ENCODE peak calls at places on chromosomes 2 and 18, in nine cellular contexts. Z is A549; E is neural progenitor cell; B is heart left ventricle; H is left ventricle myocardium inferior; Q is upper lobe of left lung; F is body of pancreas; D is endodermal cell; L is CD8-positive, alpha-beta T cell. R is an unnamed sample.

GRCh38 chr2:113720167-113720566 is 36.3 kb downstream of the SLC35F5 start:
- DNase-seq in Z (peak), E (peak), B (no peak), H (no peak), Q (no peak), F (no peak), D (no peak), L (no peak), R (no peak)

GRCh38 chr2:44075536-44075935 is 79.7 kb upstream of the LRPPRC start:
- DNase-seq in Z (peak), E (no peak), B (no peak), H (no peak), Q (no peak), F (no peak), D (no peak), L (no peak), R (peak)

GRCh38 chr2:239393401-239393940 is 7.3 kb downstream of the HDAC4 start:
- DNase-seq in Z (no peak), E (no peak), B (peak), H (peak), Q (peak), F (no peak), D (peak), L (no peak), R (no peak)

GRCh38 chr2:6343076-6343475 is 522.6 kb downstream of the CMPK2 start:
- DNase-seq in Z (no peak), E (no peak), B (no peak), H (no peak), Q (no peak), F (no peak), D (no peak), L (no peak), R (no peak)

GRCh38 chr2:71226391-71226964 is 425 bp downstream of the PAIP2B start:
- DNase-seq in Z (no peak), E (peak), B (peak), H (peak), Q (peak), F (peak), D (peak), L (no peak), R (no peak)

GRCh38 chr18:14106906-14107305 is 25.3 kb downstream of the ZNF519 start:
- DNase-seq in Z (no peak), E (no peak), B (no peak), H (no peak), Q (no peak), F (no peak), D (no peak), L (no peak), R (no peak)

GRCh38 chr2:32614069-32614468 is 13.8 kb upstream of the TTC27 start:
- DNase-seq in Z (no peak), E (no peak), B (no peak), H (no peak), Q (no peak), F (no peak), D (no peak), L (no peak), R (no peak)

GRCh38 chr2:219073413-219074129 is 12.8 kb upstream of the IHH start:
- DNase-seq in Z (peak), E (peak), B (no peak), H (no peak), Q (peak), F (peak), D (peak), L (no peak), R (no peak)

GRCh38 chr2:179239194-179239593 is 25.4 kb downstream of the SESTD1 start:
- DNase-seq in Z (peak), E (no peak), B (no peak), H (no peak), Q (no peak), F (no peak), D (no peak), L (no peak), R (no peak)

GRCh38 chr18:79724299-79725080 is 44.9 kb downstream of the CTDP1 start:
- DNase-seq in Z (no peak), E (no peak), B (no peak), H (no peak), Q (no peak), F (no peak), D (no peak), L (peak), R (no peak)

GRCh38 chr2:151827564-151828142 is 568 bp downstream of the ARL5A start:
- DNase-seq in Z (peak), E (peak), B (peak), H (no peak), Q (peak), F (peak), D (peak), L (no peak), R (no peak)

GRCh38 chr2:10157293-10157692 is 34.8 kb downstream of the RRM2 start:
- DNase-seq in Z (peak), E (no peak), B (no peak), H (no peak), Q (no peak), F (no peak), D (peak), L (no peak), R (no peak)

GRCh38 chr2:127577503-127577902 is 42.0 kb downstream of the MYO7B start:
- DNase-seq in Z (no peak), E (no peak), B (no peak), H (no peak), Q (peak), F (no peak), D (peak), L (no peak), R (no peak)

GRCh38 chr2:151361674-151362380 is 4.4 kb downstream of the TNFAIP6 start:
- DNase-seq in Z (peak), E (no peak), B (no peak), H (no peak), Q (no peak), F (no peak), D (no peak), L (no peak), R (no peak)

GRCh38 chr2:217709496-217710217 is 293.1 kb downstream of the TNS1 start:
- DNase-seq in Z (no peak), E (no peak), B (no peak), H (no peak), Q (no peak), F (no peak), D (no peak), L (no peak), R (no peak)

GRCh38 chr18:2179498-2180183 is 391.7 kb downstream of the METTL4 start:
- DNase-seq in Z (no peak), E (no peak), B (no peak), H (no peak), Q (no peak), F (no peak), D (no peak), L (no peak), R (no peak)

GRCh38 chr2:58131191-58132011 is 84.8 kb downstream of the VRK2 start:
- DNase-seq in Z (no peak), E (no peak), B (peak), H (no peak), Q (no peak), F (peak), D (no peak), L (no peak), R (no peak)

GRCh38 chr18:11974741-11975325 is 6.5 kb upstream of the IMPA2 start:
- DNase-seq in Z (no peak), E (no peak), B (no peak), H (no peak), Q (no peak), F (no peak), D (no peak), L (no peak), R (peak)

GRCh38 chr2:111202266-111203040 is 81.7 kb downstream of the BCL2L11 start:
- DNase-seq in Z (no peak), E (no peak), B (no peak), H (no peak), Q (no peak), F (no peak), D (no peak), L (no peak), R (no peak)

GRCh38 chr2:28991462-28991861 is 10.4 kb downstream of the TOGARAM2 start:
- DNase-seq in Z (no peak), E (no peak), B (no peak), H (no peak), Q (no peak), F (no peak), D (peak), L (no peak), R (no peak)

GRCh38 chr2:100235098-100235497 is 87.2 kb downstream of the LONRF2 start:
- DNase-seq in Z (no peak), E (no peak), B (no peak), H (no peak), Q (no peak), F (no peak), D (peak), L (peak), R (no peak)

GRCh38 chr2:132489150-132489549 is 72.5 kb downstream of the GPR39 start:
- DNase-seq in Z (no peak), E (peak), B (peak), H (peak), Q (no peak), F (no peak), D (peak), L (no peak), R (no peak)

GRCh38 chr2:221422516-221423211 is 149.4 kb downstream of the EPHA4 start:
- DNase-seq in Z (peak), E (no peak), B (no peak), H (no peak), Q (no peak), F (no peak), D (no peak), L (no peak), R (no peak)

GRCh38 chr2:96918754-96919550 is 49.1 kb upstream of the SEMA4C start:
- DNase-seq in Z (no peak), E (no peak), B (peak), H (no peak), Q (no peak), F (no peak), D (no peak), L (no peak), R (no peak)

GRCh38 chr2:12766421-12766879 is 49.7 kb downstream of the TRIB2 start:
- DNase-seq in Z (no peak), E (no peak), B (peak), H (no peak), Q (no peak), F (no peak), D (no peak), L (no peak), R (peak)

GRCh38 chr18:46283895-46284295 is 179.7 kb downstream of the HAUS1 start:
- DNase-seq in Z (no peak), E (peak), B (no peak), H (no peak), Q (no peak), F (no peak), D (peak), L (no peak), R (no peak)

GRCh38 chr2:45777996-45778719 is 126.7 kb downstream of the PRKCE start:
- DNase-seq in Z (no peak), E (no peak), B (no peak), H (no peak), Q (no peak), F (no peak), D (no peak), L (no peak), R (no peak)
- H3K4me3 ChIP-seq in Z (no peak), E (no peak), B (no peak), H (no peak), Q (no peak), F (no peak), D (no peak), L (peak), R (no peak)

DNA sequence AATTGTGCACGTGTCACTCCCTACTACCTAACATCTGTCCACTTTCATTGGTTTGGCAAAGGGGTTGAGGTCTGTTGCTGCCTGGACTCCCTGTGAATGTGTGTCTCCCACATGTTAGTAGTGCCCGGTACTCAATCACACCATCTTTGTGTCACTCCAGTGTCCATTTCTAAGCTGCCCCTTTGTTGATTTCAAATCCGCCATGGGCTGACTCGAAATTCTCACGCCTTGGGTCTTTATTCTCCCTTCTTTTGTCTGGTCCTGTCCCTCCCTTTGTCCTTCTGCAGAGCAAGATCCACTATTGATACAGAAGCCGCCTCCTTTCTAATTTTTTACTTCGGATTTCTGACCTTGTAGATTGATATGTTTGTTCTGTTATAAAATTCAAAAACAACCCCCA is 7.6 kb downstream of the DPYSL5 start:
- DNase-seq in Z (no peak), E (peak), B (no peak), H (no peak), Q (no peak), F (no peak), D (no peak), L (no peak), R (peak)
- H3K27ac ChIP-seq in Z (no peak), E (no peak), B (no peak), H (no peak), Q (no peak), F (no peak), D (peak), L (no peak), R (no peak)

GRCh38 chr18:55778731-55779460 is 190.9 kb upstream of the TCF4 start:
- DNase-seq in Z (no peak), E (peak), B (no peak), H (no peak), Q (no peak), F (no peak), D (no peak), L (no peak), R (no peak)

GRCh38 chr18:55780591-55781071 is 192.6 kb upstream of the TCF4 start:
- DNase-seq in Z (no peak), E (no peak), B (no peak), H (no peak), Q (no peak), F (no peak), D (no peak), L (no peak), R (no peak)

GRCh38 chr18:55777666-55778304 is 189.8 kb upstream of the TCF4 start:
- DNase-seq in Z (no peak), E (no peak), B (no peak), H (no peak), Q (no peak), F (no peak), D (no peak), L (no peak), R (no peak)

GRCh38 chr18:55779711-55780590 is 192.0 kb upstream of the TCF4 start:
- DNase-seq in Z (no peak), E (peak), B (peak), H (peak), Q (peak), F (no peak), D (peak), L (no peak), R (peak)

GRCh38 chr18:55779461-55779710 is 191.4 kb upstream of the TCF4 start:
- DNase-seq in Z (no peak), E (no peak), B (peak), H (peak), Q (peak), F (no peak), D (no peak), L (no peak), R (peak)
- H3K4me3 ChIP-seq in Z (no peak), E (peak), B (peak), H (peak), Q (peak), F (no peak), D (peak), L (no peak), R (peak)

DNA sequence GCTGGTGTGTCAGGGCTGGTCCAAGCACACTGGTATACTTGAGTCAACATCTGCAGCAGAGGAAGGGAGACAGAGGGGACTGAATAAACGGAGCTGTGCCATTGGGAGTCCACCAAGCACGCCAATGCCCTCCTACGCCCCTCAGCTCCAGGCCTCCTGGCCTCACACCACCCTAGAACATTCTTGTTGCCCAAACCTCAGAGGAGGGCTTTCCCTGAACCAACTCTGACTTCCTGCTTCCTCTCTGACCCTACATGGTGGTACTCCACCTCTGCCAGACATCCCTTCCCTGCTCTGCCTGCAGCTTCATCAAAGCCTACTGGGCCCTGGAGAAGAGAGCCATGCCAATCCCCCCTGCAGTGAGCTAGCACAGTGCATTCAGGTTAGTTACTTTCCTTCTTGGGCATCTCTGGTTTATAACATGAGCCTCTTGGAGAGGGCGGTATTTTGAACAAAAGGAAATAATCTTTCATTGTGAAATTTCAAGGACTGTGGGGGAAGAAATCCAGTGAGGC is 54.4 kb downstream of the ZBTB7C start:
- DNase-seq in Z (no peak), E (no peak), B (no peak), H (no peak), Q (peak), F (no peak), D (peak), L (no peak), R (no peak)
- H3K27ac ChIP-seq in Z (no peak), E (no peak), B (no peak), H (no peak), Q (no peak), F (no peak), D (no peak), L (no peak), R (no peak)

DNA sequence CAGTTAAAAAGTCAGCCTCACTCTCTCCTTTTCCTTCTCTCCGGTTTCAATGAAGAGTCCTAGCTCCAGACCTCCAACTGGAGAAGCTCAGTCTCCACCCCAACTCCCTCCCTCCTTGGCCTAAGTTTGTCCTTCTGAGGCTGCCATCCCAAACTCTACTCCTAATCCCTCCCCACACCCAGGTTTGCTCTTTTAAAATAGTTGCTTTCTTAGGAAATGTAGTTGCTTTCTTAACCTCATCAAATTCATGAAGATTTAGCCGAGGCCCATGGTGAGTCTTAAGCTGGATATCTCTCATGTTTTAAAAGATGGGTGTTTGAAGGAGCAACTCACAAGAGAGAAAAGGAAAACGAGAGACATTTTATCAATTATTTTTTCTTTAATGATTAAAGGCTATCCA is 937 bp upstream of the LANCL1 start:
- DNase-seq in Z (peak), E (peak), B (peak), H (no peak), Q (no peak), F (no peak), D (peak), L (no peak), R (no peak)
- H3K4me3 ChIP-seq in Z (peak), E (peak), B (no peak), H (peak), Q (no peak), F (no peak), D (peak), L (peak), R (peak)

GRCh38 chr2:121626777-121627524 is 22.3 kb downstream of the CLASP1 start:
- DNase-seq in Z (no peak), E (no peak), B (peak), H (peak), Q (peak), F (peak), D (no peak), L (no peak), R (no peak)
- H3K27ac ChIP-seq in Z (peak), E (no peak), B (peak), H (peak), Q (peak), F (peak), D (no peak), L (no peak), R (no peak)

GRCh38 chr18:36673452-36673851 is 155.3 kb downstream of the TPGS2 start:
- DNase-seq in Z (no peak), E (no peak), B (no peak), H (no peak), Q (no peak), F (no peak), D (no peak), L (no peak), R (no peak)

GRCh38 chr18:36675076-36675475 is 153.7 kb downstream of the TPGS2 start:
- DNase-seq in Z (no peak), E (no peak), B (no peak), H (no peak), Q (no peak), F (no peak), D (no peak), L (no peak), R (no peak)

GRCh38 chr18:36668349-36668748 is 160.5 kb downstream of the TPGS2 start:
- DNase-seq in Z (no peak), E (no peak), B (no peak), H (no peak), Q (no peak), F (no peak), D (no peak), L (no peak), R (no peak)

GRCh38 chr18:36676629-36677028 is 152.2 kb downstream of the TPGS2 start:
- DNase-seq in Z (no peak), E (no peak), B (no peak), H (no peak), Q (no peak), F (no peak), D (no peak), L (no peak), R (no peak)

DNA sequence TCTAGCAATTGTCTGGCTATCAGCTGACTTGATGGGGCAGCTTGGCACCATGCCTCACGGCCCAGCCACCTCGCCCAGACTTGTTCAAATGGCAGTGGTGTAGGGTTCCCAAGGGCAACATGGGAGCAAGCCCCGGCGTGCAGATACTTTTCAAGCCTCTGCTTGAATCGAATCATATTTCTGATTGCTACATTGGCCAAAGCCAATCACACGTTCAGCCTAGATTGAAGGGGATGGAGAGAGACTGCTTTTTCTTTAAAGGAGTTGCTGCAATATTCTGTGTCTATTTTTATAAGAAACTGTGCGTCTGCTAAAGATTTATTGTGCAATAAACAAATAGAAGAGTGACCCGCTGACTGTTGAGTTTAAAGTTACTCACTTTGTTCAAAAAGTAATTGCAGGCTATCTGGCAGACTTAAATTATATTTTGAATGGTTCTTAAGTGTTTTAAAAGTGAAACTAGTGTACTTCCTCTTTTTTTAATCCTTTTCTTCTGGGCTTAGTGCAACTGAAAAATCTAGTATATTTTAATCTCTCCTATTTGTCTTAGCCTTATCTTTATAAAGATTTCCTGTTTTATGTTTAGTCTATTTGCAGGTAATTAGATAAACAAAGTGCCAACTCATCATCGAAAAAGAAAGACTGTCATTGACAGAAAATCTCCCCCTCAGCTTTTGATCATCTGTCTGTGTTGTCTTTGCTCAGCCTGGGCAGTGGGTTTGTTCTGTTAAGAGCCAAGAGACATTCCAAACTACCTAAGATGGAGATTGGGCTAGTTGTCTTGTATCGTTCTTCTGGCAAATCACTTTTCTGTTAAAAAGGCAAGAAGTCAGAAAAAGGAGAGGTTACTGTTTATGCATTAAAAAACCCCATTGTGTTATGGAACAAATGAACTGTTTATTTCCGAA is 156.1 kb downstream of the TPGS2 start:
- DNase-seq in Z (peak), E (no peak), B (no peak), H (no peak), Q (peak), F (no peak), D (no peak), L (no peak), R (no peak)
- H3K4me3 ChIP-seq in Z (peak), E (no peak), B (no peak), H (peak), Q (no peak), F (no peak), D (no peak), L (no peak), R (no peak)

R was measured in dorsolateral prefrontal cortex.